ENCODE peak calls at places on chromosomes 2 and 18, in eight cellular contexts. T is HCT116, P is tibial nerve, F is ovary, M is K562, Q is transverse colon, V is IMR-90, D is NB4. Z is an unnamed sample.
A peak's percentile ranks its signal among the peaks of the same experiment; 100 is the strongest.

GRCh38 chr2:27010139-27010538 is 22.6 kb upstream of the TMEM214 start:
- DNase-seq in T (no peak), P (no peak), F (no peak), M (no peak), Q (no peak), V (no peak), D (peak; percentile 36), Z (no peak)

GRCh38 chr2:69195706-69196105 is 182.7 kb downstream of the ANTXR1 start:
- DNase-seq in T (no peak), P (no peak), F (no peak), M (no peak), Q (no peak), V (no peak), D (no peak), Z (no peak)

GRCh38 chr2:30664761-30665358 is 142.4 kb downstream of the CAPN13 start:
- DNase-seq in T (peak; percentile 76), P (no peak), F (no peak), M (peak; percentile 31), Q (no peak), V (peak; percentile 97), D (no peak), Z (no peak)

GRCh38 chr18:48105317-48105716 is 174.9 kb upstream of the SMAD2 start:
- DNase-seq in T (no peak), P (no peak), F (no peak), M (peak; percentile 3), Q (no peak), V (no peak), D (no peak), Z (no peak)

GRCh38 chr2:58146707-58147106 is 94.4 kb downstream of the FANCL start:
- DNase-seq in T (peak; percentile 19), P (no peak), F (no peak), M (peak; percentile 6), Q (no peak), V (peak; percentile 46), D (no peak), Z (no peak)

GRCh38 chr2:30880516-30880915 is 73.3 kb upstream of the CAPN13 start:
- DNase-seq in T (no peak), P (no peak), F (no peak), M (no peak), Q (no peak), V (no peak), D (no peak), Z (no peak)

GRCh38 chr2:71277536-71278103 is 50.7 kb upstream of the PAIP2B start:
- DNase-seq in T (peak; percentile 34), P (no peak), F (no peak), M (no peak), Q (peak; percentile 27), V (no peak), D (peak; percentile 84), Z (no peak)

GRCh38 chr2:152508446-152508845 is 173.5 kb downstream of the FMNL2 start:
- DNase-seq in T (no peak), P (no peak), F (no peak), M (no peak), Q (no peak), V (peak; percentile 86), D (no peak), Z (no peak)

GRCh38 chr2:10414591-10414990 is 33.5 kb downstream of the ODC1 start:
- DNase-seq in T (no peak), P (no peak), F (no peak), M (no peak), Q (no peak), V (peak; percentile 32), D (no peak), Z (no peak)

GRCh38 chr2:100741880-100742814 is 77.8 kb upstream of the NPAS2 start:
- DNase-seq in T (no peak), P (no peak), F (peak; percentile 13), M (no peak), Q (peak; percentile 21), V (peak; percentile 98), D (no peak), Z (no peak)

DNA sequence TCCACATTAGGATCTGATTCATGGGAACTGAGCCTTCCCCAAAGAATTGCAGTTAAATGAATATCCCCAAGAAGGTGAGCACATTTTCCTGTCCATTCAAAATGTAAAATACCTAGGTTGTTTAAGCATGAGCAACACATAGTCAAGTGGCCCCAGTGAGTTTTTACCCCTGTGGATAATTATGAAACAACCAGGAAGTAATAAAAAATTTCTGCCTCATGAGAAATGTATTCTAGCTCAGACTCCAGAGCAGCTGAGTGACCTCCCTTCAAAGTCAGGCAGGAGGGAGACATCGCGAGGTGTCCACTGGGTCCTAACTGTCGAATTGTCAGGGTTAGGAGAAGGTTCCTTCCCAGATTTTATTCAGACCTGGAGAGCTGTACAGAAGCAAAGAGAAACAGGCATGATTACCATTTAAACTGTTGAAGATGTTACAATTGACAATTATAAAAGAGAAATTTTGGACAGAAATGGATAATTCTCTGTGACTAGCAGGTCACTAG is 416.6 kb upstream of the SMIM21 start:
- DNase-seq in T (no peak), P (no peak), F (no peak), M (no peak), Q (no peak), V (no peak), D (peak; percentile 16), Z (no peak)
- TF ChIP-seq POLR2A in T (no peak), P (no peak), F (no peak), M (no peak), Q (no peak), V (no peak), D (no peak), Z (no peak)

GRCh38 chr2:237507478-237507877 is 20.4 kb downstream of the MLPH start:
- DNase-seq in T (no peak), P (no peak), F (no peak), M (no peak), Q (no peak), V (no peak), D (no peak), Z (no peak)

GRCh38 chr2:237509905-237510304 is 22.9 kb downstream of the MLPH start:
- DNase-seq in T (no peak), P (no peak), F (no peak), M (no peak), Q (peak; percentile 34), V (no peak), D (no peak), Z (no peak)

GRCh38 chr2:237509151-237509550 is 22.1 kb downstream of the MLPH start:
- DNase-seq in T (no peak), P (no peak), F (no peak), M (no peak), Q (no peak), V (no peak), D (no peak), Z (no peak)

GRCh38 chr2:237510502-237511217 is 23.6 kb downstream of the MLPH start:
- DNase-seq in T (no peak), P (no peak), F (no peak), M (no peak), Q (no peak), V (no peak), D (no peak), Z (no peak)

DNA sequence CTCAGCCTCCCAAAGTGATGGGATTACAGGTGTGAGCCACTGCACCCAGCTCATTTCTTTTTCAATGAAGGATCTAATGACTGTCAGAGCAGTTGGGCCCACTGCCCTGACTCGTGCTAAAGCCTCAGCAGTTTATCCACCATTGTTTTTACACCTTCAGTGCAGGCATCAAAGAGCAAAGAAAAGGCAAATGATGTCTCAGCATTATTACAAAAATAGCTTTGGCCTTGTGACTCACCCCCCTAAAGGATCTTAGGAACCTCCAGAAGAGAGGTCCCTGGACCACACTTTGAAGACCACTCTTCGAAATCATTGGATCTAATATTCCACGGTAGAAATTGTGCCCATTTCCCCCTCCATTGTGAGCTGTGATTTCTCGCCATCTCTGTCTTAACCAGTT is 21.3 kb downstream of the MLPH start:
- DNase-seq in T (no peak), P (no peak), F (no peak), M (no peak), Q (no peak), V (no peak), D (no peak), Z (no peak)
- TF ChIP-seq POLR2A in T (no peak), P (no peak), F (no peak), M (no peak), Q (no peak), V (no peak), D (no peak), Z (no peak)

GRCh38 chr2:53668624-53669026 is 99.0 kb upstream of the CHAC2 start:
- DNase-seq in T (no peak), P (no peak), F (no peak), M (peak; percentile 95), Q (no peak), V (no peak), D (no peak), Z (no peak)
- TF ChIP-seq POLR2A in T (no peak), P (no peak), F (no peak), M (no peak), Q (no peak), V (no peak), D (no peak), Z (no peak)

GRCh38 chr2:182733572-182733971 is 17.5 kb downstream of the DNAJC10 start:
- DNase-seq in T (no peak), P (no peak), F (no peak), M (no peak), Q (no peak), V (no peak), D (no peak), Z (no peak)

GRCh38 chr2:182732736-182733135 is 16.7 kb downstream of the DNAJC10 start:
- DNase-seq in T (no peak), P (no peak), F (no peak), M (no peak), Q (no peak), V (no peak), D (no peak), Z (no peak)

GRCh38 chr2:182728028-182728427 is 12.0 kb downstream of the DNAJC10 start:
- DNase-seq in T (no peak), P (no peak), F (no peak), M (no peak), Q (no peak), V (no peak), D (no peak), Z (no peak)

GRCh38 chr2:182729710-182730339 is 13.8 kb downstream of the DNAJC10 start:
- DNase-seq in T (no peak), P (no peak), F (no peak), M (no peak), Q (no peak), V (no peak), D (no peak), Z (no peak)

DNA sequence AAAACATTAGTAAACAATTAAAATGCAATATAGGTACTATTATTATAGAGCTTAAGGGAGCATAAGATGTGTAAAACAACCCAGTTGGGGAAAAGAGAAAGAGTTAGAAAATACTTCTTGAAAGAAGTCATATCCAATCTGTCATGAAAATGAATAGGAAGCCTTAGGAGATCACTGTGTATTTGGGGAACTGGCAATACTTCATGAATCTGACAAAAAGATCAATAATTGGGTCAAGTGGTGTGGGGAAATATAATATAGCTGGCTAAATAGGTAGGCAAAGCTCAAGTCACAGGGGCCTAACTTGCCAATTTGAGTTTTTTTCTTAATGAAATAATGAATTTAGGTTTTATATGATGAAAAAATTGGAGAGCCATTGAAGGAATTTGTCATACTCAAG is 14.4 kb downstream of the DNAJC10 start:
- DNase-seq in T (no peak), P (no peak), F (no peak), M (no peak), Q (no peak), V (no peak), D (no peak), Z (no peak)
- TF ChIP-seq POLR2A in T (no peak), P (no peak), F (no peak), M (no peak), Q (no peak), V (no peak), D (no peak), Z (no peak)